ENCODE peak calls at places on chromosomes 2 and 18, in eight cellular contexts. U is endothelial cell of umbilical vein; C is ecto neural progenitor cell; A is neuronal stem cell; E is DMS79 treated with DMSO at 0.1 percent for 48 hours; D is NCI-H446 treated with DMSO at 0.1 percent for 48 hours; L is effector memory CD8-positive, alpha-beta T cell; F is RPMI7951. J is an unnamed sample.

GRCh38 chr2:166516712-166517303 is 22.8 kb upstream of the SCN7A start:
- DNase-seq in L (no peak), F (peak; percentile 4), D (no peak), E (peak; percentile 3), A (peak; percentile 17), U (peak; percentile 61), C (no peak), J (no peak)

GRCh38 chr2:154758871-154759270 is 60.4 kb downstream of the KCNJ3 start:
- DNase-seq in C (no peak), D (peak; percentile 79), F (no peak), L (no peak), A (no peak), E (no peak), U (no peak), J (no peak)

GRCh38 chr18:51028201-51028805 is 1.7 kb upstream of the SMAD4 start:
- DNase-seq in C (no peak), U (no peak), F (no peak), D (peak; percentile 41), A (no peak), E (no peak), L (no peak), J (peak; percentile 27)

GRCh38 chr2:74399785-74400184 is 19.7 kb upstream of the DCTN1 start:
- DNase-seq in A (no peak), F (peak; percentile 37), C (no peak), U (peak; percentile 41), D (no peak), L (no peak), E (no peak), J (no peak)

GRCh38 chr2:207617011-207617671 is 8.1 kb downstream of the METTL21A start:
- DNase-seq in F (peak; percentile 84), E (no peak), L (no peak), C (no peak), A (no peak), D (no peak), U (peak; percentile 92), J (no peak)

GRCh38 chr2:20143263-20143662 is 81.7 kb downstream of the SDC1 start:
- DNase-seq in C (no peak), E (no peak), A (no peak), U (no peak), L (no peak), D (no peak), F (peak; percentile 17), J (no peak)

GRCh38 chr2:40403233-40403841 is 48.6 kb downstream of the SLC8A1 start:
- DNase-seq in C (no peak), A (no peak), D (no peak), E (no peak), U (no peak), F (peak; percentile 72), L (no peak), J (no peak)

GRCh38 chr2:190468814-190469569 is 60.8 kb downstream of the MFSD6 start:
- DNase-seq in U (peak; percentile 98), F (peak; percentile 95), C (no peak), A (no peak), E (peak; percentile 99), L (no peak), D (peak; percentile 99), J (no peak)

GRCh38 chr2:147543056-147543455 is 301.8 kb upstream of the ACVR2A start:
- DNase-seq in L (no peak), D (no peak), C (no peak), A (no peak), E (no peak), F (no peak), U (no peak), J (no peak)

GRCh38 chr2:7288484-7288883 is 371.3 kb downstream of the RNF144A start:
- DNase-seq in C (no peak), F (no peak), U (no peak), L (no peak), E (no peak), D (no peak), A (no peak), J (no peak)

GRCh38 chr2:147382322-147382948 is 462.4 kb upstream of the ACVR2A start:
- DNase-seq in F (no peak), D (peak; percentile 94), C (no peak), E (peak; percentile 90), A (no peak), U (no peak), L (no peak), J (no peak)

GRCh38 chr2:48856657-48857056 is 101.1 kb upstream of the LHCGR start:
- DNase-seq in A (no peak), D (no peak), U (no peak), F (no peak), L (no peak), E (no peak), C (no peak), J (no peak)

GRCh38 chr2:191341436-191341835 is 96.2 kb downstream of the MYO1B start:
- DNase-seq in E (no peak), C (no peak), D (no peak), F (no peak), A (no peak), U (no peak), L (no peak), J (no peak)

GRCh38 chr2:121099329-121100318 is 185.4 kb downstream of the TFCP2L1 start:
- DNase-seq in U (no peak), C (no peak), F (no peak), A (no peak), L (no peak), E (peak; percentile 23), D (no peak), J (no peak)

GRCh38 chr2:146804288-146804687 is 1040.5 kb upstream of the ACVR2A start:
- DNase-seq in A (no peak), U (no peak), D (no peak), F (no peak), E (no peak), C (no peak), L (no peak), J (no peak)

GRCh38 chr18:73340135-73340934 is 472.5 kb upstream of the NETO1 start:
- DNase-seq in E (no peak), A (no peak), U (no peak), L (no peak), F (peak; percentile 40), D (no peak), C (no peak), J (no peak)

GRCh38 chr2:120287183-120288015 is 34.7 kb downstream of the RALB start:
- DNase-seq in F (peak; percentile 95), D (no peak), U (no peak), L (no peak), A (no peak), E (no peak), C (no peak), J (peak; percentile 54)

GRCh38 chr2:198173242-198173641 is 368.8 kb downstream of the PLCL1 start:
- DNase-seq in F (no peak), U (no peak), L (no peak), C (no peak), E (no peak), A (no peak), D (no peak), J (no peak)

GRCh38 chr2:41595235-41595634 is 452.6 kb upstream of the PKDCC start:
- DNase-seq in U (no peak), F (no peak), E (no peak), C (no peak), A (no peak), D (no peak), L (no peak), J (no peak)

GRCh38 chr2:16682431-16683130 is 16.9 kb upstream of the CYRIA start:
- DNase-seq in L (no peak), E (no peak), U (no peak), C (no peak), D (no peak), F (no peak), A (no peak), J (no peak)

GRCh38 chr18:75406491-75407445 is 20.7 kb downstream of the SMIM21 start:
- DNase-seq in E (no peak), F (no peak), A (peak; percentile 1), D (no peak), C (no peak), L (no peak), U (no peak), J (no peak)

GRCh38 chr2:220569380-220569779 is 942.0 kb downstream of the SLC4A3 start:
- DNase-seq in L (no peak), F (no peak), E (peak; percentile 99), U (no peak), D (no peak), C (no peak), A (no peak), J (no peak)

GRCh38 chr2:134792147-134792546 is 46.3 kb upstream of the ACMSD start:
- DNase-seq in L (no peak), E (peak; percentile 9), A (no peak), D (peak; percentile 4), C (no peak), U (no peak), F (no peak), J (no peak)

GRCh38 chr18:58992301-58993231 is 127.9 kb downstream of the ZNF532 start:
- DNase-seq in U (peak; percentile 91), E (no peak), F (peak; percentile 11), A (no peak), L (no peak), C (no peak), D (no peak), J (no peak)

GRCh38 chr2:160110674-160111239 is 48.3 kb upstream of the PLA2R1 start:
- DNase-seq in F (no peak), A (no peak), D (no peak), L (no peak), U (no peak), E (no peak), C (no peak), J (no peak)

GRCh38 chr2:84467389-84467788 is 8.3 kb upstream of the SUCLG1 start:
- DNase-seq in E (no peak), A (no peak), F (no peak), L (no peak), C (no peak), D (no peak), U (no peak), J (no peak)

GRCh38 chr2:206700141-206700540 is 18.1 kb downstream of the DYTN start:
- DNase-seq in D (no peak), E (no peak), A (no peak), C (no peak), F (no peak), L (no peak), U (peak; percentile 62), J (no peak)

GRCh38 chr2:19360266-19360665 is 1.8 kb upstream of the OSR1 start:
- DNase-seq in L (no peak), A (no peak), E (no peak), U (no peak), D (no peak), F (no peak), C (no peak), J (no peak)

GRCh38 chr2:214412679-214413078 is 1.8 kb downstream of the VWC2L start:
- DNase-seq in L (no peak), U (no peak), F (no peak), D (no peak), E (no peak), A (no peak), C (no peak), J (no peak)

GRCh38 chr2:204332706-204333105 is 212.6 kb upstream of the PARD3B start:
- DNase-seq in F (no peak), D (no peak), A (no peak), C (no peak), L (no peak), U (no peak), E (no peak), J (no peak)

GRCh38 chr2:62055724-62056336 is 140.1 kb upstream of the B3GNT2 start:
- DNase-seq in C (no peak), U (no peak), L (no peak), E (no peak), F (no peak), A (no peak), D (no peak), J (no peak)

GRCh38 chr18:55088000-55088401 is 128.7 kb upstream of the CCDC68 start:
- DNase-seq in D (no peak), L (no peak), C (no peak), F (no peak), E (no peak), U (no peak), A (no peak), J (no peak)